ENCODE peak calls at places on chromosomes 1 and 21, in four cellular contexts. Z is heart left ventricle, G is right cardiac atrium, K is cardiac fibroblast. W is an unnamed sample.

GRCh38 chr1:218424528-218424927 is 79.4 kb downstream of the TGFB2 start:
- DNase-seq in K (no peak), G (no peak), Z (no peak), W (no peak)

GRCh38 chr1:178496410-178497135 is at the start of gene CLEC20A:
- DNase-seq in K (no peak), Z (no peak), G (no peak), W (no peak)

GRCh38 chr1:116826818-116827606 is 72.8 kb downstream of the CD2 start:
- DNase-seq in Z (no peak), K (peak), G (no peak), W (no peak)

GRCh38 chr21:45262616-45263015 is 25.1 kb downstream of the POFUT2 start:
- DNase-seq in Z (no peak), K (no peak), G (no peak), W (no peak)

GRCh38 chr1:231139659-231140650 is 21.9 kb upstream of the TRIM67 start:
- DNase-seq in G (no peak), Z (no peak), K (peak), W (no peak)

GRCh38 chr1:167516404-167517388 is 1.6 kb downstream of the CD247 start:
- DNase-seq in G (no peak), K (no peak), Z (no peak), W (no peak)

GRCh38 chr1:200323856-200324400 is 85.9 kb downstream of the ZNF281 start:
- DNase-seq in G (no peak), K (peak), Z (no peak), W (no peak)

GRCh38 chr1:185654199-185654951 is 79.8 kb upstream of the HMCN1 start:
- DNase-seq in K (peak), G (no peak), Z (no peak), W (no peak)

GRCh38 chr1:67611841-67612240 is 73.2 kb upstream of the GADD45A start:
- DNase-seq in Z (no peak), K (no peak), G (no peak), W (no peak)

GRCh38 chr1:86753700-86754099 is 49.3 kb downstream of the SH3GLB1 start:
- DNase-seq in Z (no peak), K (no peak), G (no peak), W (no peak)

GRCh38 chr1:119882172-119883029 is 13.9 kb downstream of the ADAM30 start:
- DNase-seq in K (no peak), Z (no peak), G (no peak), W (no peak)

GRCh38 chr1:233865902-233866301 is 38.6 kb upstream of the SLC35F3 start:
- DNase-seq in K (no peak), G (no peak), Z (no peak), W (no peak)

GRCh38 chr1:46483597-46483996 is 6.0 kb upstream of the DMBX1 start:
- DNase-seq in G (peak), Z (no peak), K (no peak), W (no peak)

GRCh38 chr1:54409156-54410142 is 3.3 kb upstream of the SSBP3 start:
- DNase-seq in G (no peak), Z (no peak), K (no peak), W (no peak)

GRCh38 chr1:221761354-221762002 is 19.6 kb upstream of the DUSP10 start:
- DNase-seq in G (no peak), K (no peak), Z (no peak), W (no peak)

GRCh38 chr1:199512037-199512710 is 515.3 kb upstream of the NR5A2 start:
- DNase-seq in K (no peak), G (no peak), Z (no peak), W (no peak)

GRCh38 chr1:92031281-92032110 is 1.7 kb downstream of the EPHX4 start:
- DNase-seq in Z (no peak), K (no peak), G (no peak), W (no peak)

GRCh38 chr1:9878421-9878820 is 31.6 kb downstream of the CTNNBIP1 start:
- DNase-seq in G (no peak), Z (no peak), K (no peak), W (no peak)

GRCh38 chr1:53376041-53376461 is 48.2 kb upstream of the LRP8 start:
- DNase-seq in K (no peak), G (no peak), Z (peak), W (no peak)

GRCh38 chr1:218402771-218403110 is 57.6 kb downstream of the TGFB2 start:
- DNase-seq in Z (no peak), G (no peak), K (no peak), W (no peak)

GRCh38 chr1:44408181-44409018 is 3.3 kb downstream of the RNF220 start:
- DNase-seq in G (peak), K (no peak), Z (no peak), W (no peak)

GRCh38 chr1:115336741-115337140 is 1.3 kb downstream of the NGF start:
- DNase-seq in K (no peak), G (no peak), Z (no peak), W (no peak)